ENCODE peak calls at places on chromosome 1, in six cellular contexts. R is sigmoid colon, F is NCI-H1417, K is Calu3, L is posterior vena cava, N is T follicular helper cell. Y is an unnamed sample.

GRCh38 chr1:234858722-234859121 is 248.7 kb upstream of the IRF2BP2 start:
- DNase-seq in R (no peak), F (no peak), K (no peak), L (no peak), N (no peak), Y (no peak)

GRCh38 chr1:221723018-221723917 is 18.6 kb downstream of the DUSP10 start:
- DNase-seq in R (no peak), F (no peak), K (no peak), L (no peak), N (no peak), Y (no peak)

GRCh38 chr1:56551691-56552090 is 27.7 kb downstream of the PLPP3 start:
- DNase-seq in R (no peak), F (no peak), K (no peak), L (no peak), N (no peak), Y (no peak)

GRCh38 chr1:31376374-31377134 is 3.7 kb upstream of the FABP3 start:
- DNase-seq in R (peak), F (no peak), K (no peak), L (no peak), N (no peak), Y (peak)

GRCh38 chr1:81760487-81761097 is 40.1 kb upstream of the ADGRL2 start:
- DNase-seq in R (no peak), F (no peak), K (no peak), L (no peak), N (no peak), Y (no peak)

GRCh38 chr1:180675586-180675985 is 43.8 kb downstream of the XPR1 start:
- DNase-seq in R (no peak), F (no peak), K (no peak), L (no peak), N (no peak), Y (no peak)

GRCh38 chr1:34263411-34263810 is 86.7 kb downstream of the C1orf94 start:
- DNase-seq in R (no peak), F (no peak), K (no peak), L (no peak), N (no peak), Y (no peak)

GRCh38 chr1:151504759-151505158 is 6.4 kb upstream of the CGN start:
- DNase-seq in R (no peak), F (no peak), K (no peak), L (no peak), N (no peak), Y (no peak)

GRCh38 chr1:9111957-9112356 is 16.9 kb downstream of the GPR157 start:
- DNase-seq in R (peak), F (no peak), K (no peak), L (no peak), N (no peak), Y (no peak)

GRCh38 chr1:72271555-72272096 is 10.7 kb downstream of the NEGR1 start:
- DNase-seq in R (no peak), F (no peak), K (no peak), L (no peak), N (no peak), Y (no peak)